ENCODE peak calls at places on chromosomes 4 and X, in four cellular contexts. One of them, this sample, is unnamed.

GRCh38 chr4:67456577-67457196 is 88.6 kb downstream of the CENPC start:
- DNase-seq in progenitor cell of endocrine pancreas: no peak
- DNase-seq in body of pancreas: no peak
- DNase-seq in lower lobe of right lung: no peak
- DNase-seq in this sample: no peak

GRCh38 chr4:108007984-108008383 is 18.3 kb downstream of the HADH start:
- DNase-seq in lower lobe of right lung: no peak
- DNase-seq in progenitor cell of endocrine pancreas: no peak
- DNase-seq in body of pancreas: no peak
- DNase-seq in this sample: no peak

GRCh38 chr4:152784490-152785195 is 4.9 kb downstream of the ARFIP1 start:
- DNase-seq in lower lobe of right lung: no peak
- DNase-seq in body of pancreas: peak
- DNase-seq in progenitor cell of endocrine pancreas: no peak
- DNase-seq in this sample: no peak

GRCh38 chr4:101355767-101356702 is 8.7 kb upstream of the PPP3CA start:
- DNase-seq in body of pancreas: no peak
- DNase-seq in progenitor cell of endocrine pancreas: no peak
- DNase-seq in lower lobe of right lung: no peak
- DNase-seq in this sample: no peak

GRCh38 chr4:153748378-153748777 is 11.4 kb downstream of the RNF175 start:
- DNase-seq in body of pancreas: peak
- DNase-seq in lower lobe of right lung: no peak
- DNase-seq in progenitor cell of endocrine pancreas: no peak
- DNase-seq in this sample: no peak

GRCh38 chr4:155777971-155778710 is 19.3 kb downstream of the GUCY1B1 start:
- DNase-seq in body of pancreas: peak
- DNase-seq in lower lobe of right lung: no peak
- DNase-seq in progenitor cell of endocrine pancreas: no peak
- DNase-seq in this sample: no peak

GRCh38 chrX:84047339-84047738 is 140.7 kb downstream of the RPS6KA6 start:
- DNase-seq in progenitor cell of endocrine pancreas: no peak
- DNase-seq in lower lobe of right lung: no peak
- DNase-seq in body of pancreas: no peak
- DNase-seq in this sample: no peak

GRCh38 chr4:138010639-138011038 is 231.5 kb downstream of the SLC7A11 start:
- DNase-seq in lower lobe of right lung: no peak
- DNase-seq in body of pancreas: no peak
- DNase-seq in progenitor cell of endocrine pancreas: no peak
- DNase-seq in this sample: no peak

GRCh38 chr4:9994246-9994847 is 26.9 kb downstream of the SLC2A9 start:
- DNase-seq in body of pancreas: no peak
- DNase-seq in progenitor cell of endocrine pancreas: no peak
- DNase-seq in lower lobe of right lung: no peak
- DNase-seq in this sample: no peak

GRCh38 chrX:31036895-31037294 is 34.9 kb downstream of the FTHL17 start:
- DNase-seq in lower lobe of right lung: peak
- DNase-seq in body of pancreas: peak
- DNase-seq in progenitor cell of endocrine pancreas: no peak
- DNase-seq in this sample: no peak

GRCh38 chr4:116925900-116926457 is 159.4 kb downstream of the TRAM1L1 start:
- DNase-seq in progenitor cell of endocrine pancreas: peak
- DNase-seq in lower lobe of right lung: peak
- DNase-seq in body of pancreas: peak
- DNase-seq in this sample: no peak

GRCh38 chr4:2059034-2059725 is at the start of gene NAT8L:
- DNase-seq in lower lobe of right lung: peak
- DNase-seq in progenitor cell of endocrine pancreas: no peak
- DNase-seq in body of pancreas: peak
- DNase-seq in this sample: peak

GRCh38 chrX:103811858-103812257 is 20.2 kb downstream of the RAB9B start:
- DNase-seq in lower lobe of right lung: no peak
- DNase-seq in progenitor cell of endocrine pancreas: no peak
- DNase-seq in body of pancreas: no peak
- DNase-seq in this sample: no peak

GRCh38 chr4:16278178-16278577 is 51.9 kb upstream of the TAPT1 start:
- DNase-seq in progenitor cell of endocrine pancreas: no peak
- DNase-seq in body of pancreas: no peak
- DNase-seq in lower lobe of right lung: no peak
- DNase-seq in this sample: no peak

GRCh38 chr4:946517-947471 is 14.5 kb downstream of the TMEM175 start:
- DNase-seq in body of pancreas: no peak
- DNase-seq in progenitor cell of endocrine pancreas: no peak
- DNase-seq in lower lobe of right lung: no peak
- DNase-seq in this sample: peak

GRCh38 chrX:129540725-129541184 is 696 bp downstream of the OCRL start:
- DNase-seq in body of pancreas: peak
- DNase-seq in progenitor cell of endocrine pancreas: no peak
- DNase-seq in lower lobe of right lung: peak
- DNase-seq in this sample: no peak

GRCh38 chrX:154546354-154547244 is at the start of gene G6PD:
- DNase-seq in body of pancreas: peak
- DNase-seq in lower lobe of right lung: peak
- DNase-seq in progenitor cell of endocrine pancreas: peak
- DNase-seq in this sample: peak

GRCh38 chr4:161555689-161556660 is 607.8 kb downstream of the FSTL5 start:
- DNase-seq in progenitor cell of endocrine pancreas: no peak
- DNase-seq in body of pancreas: no peak
- DNase-seq in lower lobe of right lung: no peak
- DNase-seq in this sample: no peak

GRCh38 chrX:41499195-41499594 is 52.1 kb downstream of the NYX start:
- DNase-seq in body of pancreas: no peak
- DNase-seq in progenitor cell of endocrine pancreas: no peak
- DNase-seq in lower lobe of right lung: no peak
- DNase-seq in this sample: no peak

GRCh38 chrX:281166-281999 is at the start of gene PLCXD1:
- DNase-seq in body of pancreas: peak
- DNase-seq in lower lobe of right lung: peak
- DNase-seq in progenitor cell of endocrine pancreas: peak
- DNase-seq in this sample: no peak

GRCh38 chrX:119236599-119237525 is 777 bp downstream of the PGRMC1 start:
- DNase-seq in progenitor cell of endocrine pancreas: peak
- DNase-seq in body of pancreas: peak
- DNase-seq in lower lobe of right lung: peak
- DNase-seq in this sample: peak

GRCh38 chr4:23932935-23933334 is 43.1 kb upstream of the PPARGC1A start:
- DNase-seq in body of pancreas: no peak
- DNase-seq in lower lobe of right lung: no peak
- DNase-seq in progenitor cell of endocrine pancreas: no peak
- DNase-seq in this sample: no peak

GRCh38 chrX:112687189-112687691 is 7.5 kb upstream of the LHFPL1 start:
- DNase-seq in body of pancreas: no peak
- DNase-seq in progenitor cell of endocrine pancreas: no peak
- DNase-seq in lower lobe of right lung: no peak
- DNase-seq in this sample: no peak

GRCh38 chr4:119138046-119138445 is 2.4 kb downstream of the MYOZ2 start:
- DNase-seq in progenitor cell of endocrine pancreas: no peak
- DNase-seq in lower lobe of right lung: no peak
- DNase-seq in body of pancreas: no peak
- DNase-seq in this sample: no peak

GRCh38 chr4:52825311-52826090 is 36.6 kb upstream of the RASL11B start:
- DNase-seq in lower lobe of right lung: no peak
- DNase-seq in body of pancreas: no peak
- DNase-seq in progenitor cell of endocrine pancreas: no peak
- DNase-seq in this sample: no peak

DNA sequence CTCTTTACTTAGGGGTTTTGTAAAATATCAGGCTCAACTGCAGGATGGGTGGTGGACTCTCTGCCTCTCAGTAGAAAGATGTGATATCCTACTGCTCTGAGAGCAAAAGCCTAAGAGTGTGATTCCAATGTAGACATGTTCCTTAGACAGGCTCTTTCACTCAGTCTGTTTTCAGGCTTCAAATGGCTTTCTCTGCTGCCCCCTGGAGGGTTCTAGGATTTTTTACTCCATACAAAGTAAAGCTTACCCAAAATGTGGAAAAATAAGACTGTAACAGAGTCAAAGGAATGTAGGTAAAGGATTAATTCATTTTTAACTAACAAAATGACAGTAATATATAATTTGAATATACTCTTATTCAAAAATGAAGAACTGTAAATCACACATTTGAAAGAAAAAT is 32.1 kb downstream of the ZGRF1 start:
- DNase-seq in progenitor cell of endocrine pancreas: peak
- DNase-seq in lower lobe of right lung: no peak
- DNase-seq in body of pancreas: peak
- DNase-seq in this sample: no peak
- TF ChIP-seq CTCF in progenitor cell of endocrine pancreas: peak
- TF ChIP-seq CTCF in lower lobe of right lung: peak
- TF ChIP-seq CTCF in body of pancreas: no peak
- TF ChIP-seq CTCF in this sample: peak

GRCh38 chrX:153333271-153333670 is 682 bp upstream of the ZNF275 start:
- DNase-seq in lower lobe of right lung: no peak
- DNase-seq in body of pancreas: no peak
- DNase-seq in progenitor cell of endocrine pancreas: no peak
- DNase-seq in this sample: no peak

GRCh38 chrX:153334654-153335295 is 822 bp downstream of the ZNF275 start:
- DNase-seq in progenitor cell of endocrine pancreas: no peak
- DNase-seq in body of pancreas: no peak
- DNase-seq in lower lobe of right lung: no peak
- DNase-seq in this sample: no peak

GRCh38 chrX:153336128-153336894 is 2.4 kb downstream of the ZNF275 start:
- DNase-seq in body of pancreas: no peak
- DNase-seq in lower lobe of right lung: no peak
- DNase-seq in progenitor cell of endocrine pancreas: no peak
- DNase-seq in this sample: no peak

GRCh38 chrX:153336988-153337387 is 3.0 kb downstream of the ZNF275 start:
- DNase-seq in body of pancreas: no peak
- DNase-seq in progenitor cell of endocrine pancreas: no peak
- DNase-seq in lower lobe of right lung: no peak
- DNase-seq in this sample: no peak

GRCh38 chrX:153333821-153334653 is at the start of gene ZNF275:
- DNase-seq in lower lobe of right lung: peak
- DNase-seq in body of pancreas: peak
- DNase-seq in progenitor cell of endocrine pancreas: peak
- DNase-seq in this sample: peak
- TF ChIP-seq CTCF in lower lobe of right lung: no peak
- TF ChIP-seq CTCF in body of pancreas: no peak
- TF ChIP-seq CTCF in progenitor cell of endocrine pancreas: no peak
- TF ChIP-seq CTCF in this sample: no peak

GRCh38 chrX:120380699-120381098 is 18.8 kb downstream of the ATP1B4 start:
- DNase-seq in progenitor cell of endocrine pancreas: no peak
- DNase-seq in lower lobe of right lung: no peak
- DNase-seq in body of pancreas: peak
- DNase-seq in this sample: no peak
- TF ChIP-seq CTCF in progenitor cell of endocrine pancreas: peak
- TF ChIP-seq CTCF in lower lobe of right lung: no peak
- TF ChIP-seq CTCF in body of pancreas: no peak
- TF ChIP-seq CTCF in this sample: peak

GRCh38 chr4:82839624-82840023 is 41.0 kb upstream of the SCD5 start:
- DNase-seq in lower lobe of right lung: no peak
- DNase-seq in body of pancreas: no peak
- DNase-seq in progenitor cell of endocrine pancreas: no peak
- DNase-seq in this sample: no peak
- TF ChIP-seq CTCF in lower lobe of right lung: no peak
- TF ChIP-seq CTCF in body of pancreas: no peak
- TF ChIP-seq CTCF in progenitor cell of endocrine pancreas: no peak
- TF ChIP-seq CTCF in this sample: no peak

DNA sequence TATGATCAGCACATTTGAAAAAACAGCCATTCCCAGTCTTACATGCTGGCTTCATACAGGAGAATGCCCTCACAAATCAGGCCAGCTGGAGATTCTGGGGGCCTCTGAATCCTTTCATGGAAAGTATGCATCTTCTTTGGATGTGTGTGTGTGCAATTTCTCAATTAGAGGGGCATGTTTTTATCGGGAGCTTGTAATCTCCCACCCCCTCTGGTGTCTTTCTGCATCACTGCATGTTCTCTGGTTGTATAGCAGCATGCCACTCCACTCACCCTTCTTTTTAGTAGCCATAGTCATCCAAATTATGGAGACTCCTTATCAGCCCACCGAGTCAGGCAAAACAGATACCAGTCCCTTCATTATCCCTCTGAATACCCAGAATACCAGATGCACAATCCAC is 282.2 kb upstream of the SLIT2 start:
- DNase-seq in lower lobe of right lung: no peak
- DNase-seq in progenitor cell of endocrine pancreas: no peak
- DNase-seq in body of pancreas: no peak
- DNase-seq in this sample: no peak
- TF ChIP-seq CTCF in lower lobe of right lung: no peak
- TF ChIP-seq CTCF in progenitor cell of endocrine pancreas: peak
- TF ChIP-seq CTCF in body of pancreas: no peak
- TF ChIP-seq CTCF in this sample: no peak

DNA sequence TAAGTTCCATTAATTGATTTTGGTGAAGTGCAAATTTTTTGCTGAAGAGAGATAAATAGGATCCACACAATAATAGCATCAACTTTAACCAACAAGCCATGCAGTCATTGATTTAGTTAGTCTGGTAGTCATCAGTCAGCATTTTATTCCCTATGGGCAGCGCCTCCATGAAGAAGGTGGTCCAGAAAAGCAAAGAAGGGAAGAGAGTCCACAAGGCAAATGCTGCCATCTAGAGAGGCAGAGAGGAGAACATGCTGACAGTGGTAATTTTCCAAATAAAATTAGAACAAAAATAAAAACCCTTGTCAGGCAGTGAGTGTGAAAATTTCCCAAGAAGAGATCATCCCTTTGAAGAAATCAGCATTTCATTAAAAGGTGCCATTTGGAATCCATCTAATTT is 366.7 kb upstream of the FAM241A start:
- DNase-seq in progenitor cell of endocrine pancreas: no peak
- DNase-seq in body of pancreas: no peak
- DNase-seq in lower lobe of right lung: no peak
- DNase-seq in this sample: no peak
- TF ChIP-seq CTCF in progenitor cell of endocrine pancreas: peak
- TF ChIP-seq CTCF in body of pancreas: no peak
- TF ChIP-seq CTCF in lower lobe of right lung: no peak
- TF ChIP-seq CTCF in this sample: no peak

GRCh38 chrX:63471004-63471403 is 119.9 kb upstream of the SPIN4 start:
- DNase-seq in body of pancreas: no peak
- DNase-seq in progenitor cell of endocrine pancreas: no peak
- DNase-seq in lower lobe of right lung: no peak
- DNase-seq in this sample: no peak

GRCh38 chrX:63470506-63470905 is 119.4 kb upstream of the SPIN4 start:
- DNase-seq in progenitor cell of endocrine pancreas: no peak
- DNase-seq in lower lobe of right lung: no peak
- DNase-seq in body of pancreas: no peak
- DNase-seq in this sample: no peak

GRCh38 chrX:63466690-63467089 is 115.6 kb upstream of the SPIN4 start:
- DNase-seq in progenitor cell of endocrine pancreas: no peak
- DNase-seq in body of pancreas: no peak
- DNase-seq in lower lobe of right lung: no peak
- DNase-seq in this sample: no peak
- TF ChIP-seq CTCF in progenitor cell of endocrine pancreas: no peak
- TF ChIP-seq CTCF in body of pancreas: no peak
- TF ChIP-seq CTCF in lower lobe of right lung: no peak
- TF ChIP-seq CTCF in this sample: no peak

This sample was measured in CD14-positive monocyte.